ENCODE peak calls at places on chromosome 13, in five cellular contexts. One of them, this sample, is unnamed.

GRCh38 chr13:27654059-27654458 is 32.4 kb downstream of the POLR1D start:
- DNase-seq in posterior cingulate gyrus: no peak
- DNase-seq in GM03348: no peak
- DNase-seq in Calu3: no peak
- DNase-seq in fibroblast of the aortic adventitia: no peak
- DNase-seq in this sample: no peak

GRCh38 chr13:50075619-50076097 is 60.4 kb downstream of the KCNRG start:
- DNase-seq in posterior cingulate gyrus: no peak
- DNase-seq in GM03348: no peak
- DNase-seq in Calu3: no peak
- DNase-seq in fibroblast of the aortic adventitia: peak
- DNase-seq in this sample: no peak

GRCh38 chr13:21998279-21998678 is 327.4 kb downstream of the FGF9 start:
- DNase-seq in posterior cingulate gyrus: no peak
- DNase-seq in GM03348: no peak
- DNase-seq in Calu3: no peak
- DNase-seq in fibroblast of the aortic adventitia: no peak
- DNase-seq in this sample: no peak

GRCh38 chr13:77476456-77476855 is 59.0 kb upstream of the SCEL start:
- DNase-seq in posterior cingulate gyrus: no peak
- DNase-seq in GM03348: no peak
- DNase-seq in Calu3: no peak
- DNase-seq in fibroblast of the aortic adventitia: no peak
- DNase-seq in this sample: no peak

GRCh38 chr13:30739646-30740642 is 4.6 kb downstream of the ALOX5AP start:
- DNase-seq in posterior cingulate gyrus: no peak
- DNase-seq in GM03348: peak
- DNase-seq in Calu3: peak
- DNase-seq in fibroblast of the aortic adventitia: peak
- DNase-seq in this sample: peak

GRCh38 chr13:112168771-112169170 is 101.8 kb downstream of the SOX1 start:
- DNase-seq in posterior cingulate gyrus: no peak
- DNase-seq in GM03348: no peak
- DNase-seq in Calu3: no peak
- DNase-seq in fibroblast of the aortic adventitia: no peak
- DNase-seq in this sample: no peak

GRCh38 chr13:60370343-60370742 is 26.7 kb upstream of the TDRD3 start:
- DNase-seq in posterior cingulate gyrus: peak
- DNase-seq in GM03348: no peak
- DNase-seq in Calu3: no peak
- DNase-seq in fibroblast of the aortic adventitia: no peak
- DNase-seq in this sample: no peak

GRCh38 chr13:83248751-83249150 is 633.5 kb downstream of the SLITRK1 start:
- DNase-seq in posterior cingulate gyrus: no peak
- DNase-seq in GM03348: no peak
- DNase-seq in Calu3: no peak
- DNase-seq in fibroblast of the aortic adventitia: peak
- DNase-seq in this sample: no peak

GRCh38 chr13:105016266-105016665 is 1519.2 kb downstream of the EFNB2 start:
- DNase-seq in posterior cingulate gyrus: no peak
- DNase-seq in GM03348: no peak
- DNase-seq in Calu3: no peak
- DNase-seq in fibroblast of the aortic adventitia: no peak
- DNase-seq in this sample: no peak

This sample was measured in choroid plexus epithelial cell.